ENCODE peak calls at places on chromosomes 11 and 22, in ten cellular contexts. C is sigmoid colon, Y is upper lobe of left lung, F is heart left ventricle, D is lower leg skin, I is endothelial cell of umbilical vein, K is H54, L is transverse colon, S is uterus, Z is erythroblast. A is an unnamed sample.

GRCh38 chr22:49910229-49911155 is 7.7 kb downstream of the ALG12 start:
- DNase-seq in C (peak; percentile 48), Y (no peak), F (no peak), D (no peak), I (no peak), K (no peak), L (no peak), S (no peak), Z (no peak), A (no peak)

GRCh38 chr11:97965849-97966646 is 1054.7 kb upstream of the CNTN5 start:
- DNase-seq in C (no peak), Y (no peak), F (no peak), D (no peak), I (peak; percentile 72), K (peak; percentile 6), L (no peak), S (no peak), Z (no peak), A (no peak)

GRCh38 chr11:12441081-12441801 is 63.9 kb downstream of the PARVA start:
- DNase-seq in C (no peak), Y (no peak), F (no peak), D (no peak), I (peak; percentile 17), K (no peak), L (no peak), S (no peak), Z (no peak), A (no peak)

GRCh38 chr22:38729946-38730345 is 24.2 kb downstream of the GTPBP1 start:
- DNase-seq in C (no peak), Y (no peak), F (no peak), D (no peak), I (no peak), K (no peak), L (no peak), S (no peak), Z (no peak), A (no peak)

GRCh38 chr11:11227686-11228085 is 125.4 kb downstream of the CSNK2A3 start:
- DNase-seq in C (no peak), Y (no peak), F (no peak), D (peak; percentile 17), I (no peak), K (no peak), L (no peak), S (no peak), Z (no peak), A (no peak)

GRCh38 chr11:132898676-132899075 is 633.6 kb downstream of the OPCML start:
- DNase-seq in C (no peak), Y (no peak), F (no peak), D (no peak), I (no peak), K (no peak), L (no peak), S (no peak), Z (no peak), A (no peak)

GRCh38 chr11:19393941-19394340 is 153.2 kb upstream of the E2F8 start:
- DNase-seq in C (no peak), Y (no peak), F (no peak), D (peak; percentile 3), I (no peak), K (no peak), L (no peak), S (no peak), Z (no peak), A (no peak)

GRCh38 chr11:17020831-17021230 is 6.6 kb upstream of the PLEKHA7 start:
- DNase-seq in C (no peak), Y (no peak), F (no peak), D (no peak), I (no peak), K (no peak), L (no peak), S (no peak), Z (no peak), A (no peak)

DNA sequence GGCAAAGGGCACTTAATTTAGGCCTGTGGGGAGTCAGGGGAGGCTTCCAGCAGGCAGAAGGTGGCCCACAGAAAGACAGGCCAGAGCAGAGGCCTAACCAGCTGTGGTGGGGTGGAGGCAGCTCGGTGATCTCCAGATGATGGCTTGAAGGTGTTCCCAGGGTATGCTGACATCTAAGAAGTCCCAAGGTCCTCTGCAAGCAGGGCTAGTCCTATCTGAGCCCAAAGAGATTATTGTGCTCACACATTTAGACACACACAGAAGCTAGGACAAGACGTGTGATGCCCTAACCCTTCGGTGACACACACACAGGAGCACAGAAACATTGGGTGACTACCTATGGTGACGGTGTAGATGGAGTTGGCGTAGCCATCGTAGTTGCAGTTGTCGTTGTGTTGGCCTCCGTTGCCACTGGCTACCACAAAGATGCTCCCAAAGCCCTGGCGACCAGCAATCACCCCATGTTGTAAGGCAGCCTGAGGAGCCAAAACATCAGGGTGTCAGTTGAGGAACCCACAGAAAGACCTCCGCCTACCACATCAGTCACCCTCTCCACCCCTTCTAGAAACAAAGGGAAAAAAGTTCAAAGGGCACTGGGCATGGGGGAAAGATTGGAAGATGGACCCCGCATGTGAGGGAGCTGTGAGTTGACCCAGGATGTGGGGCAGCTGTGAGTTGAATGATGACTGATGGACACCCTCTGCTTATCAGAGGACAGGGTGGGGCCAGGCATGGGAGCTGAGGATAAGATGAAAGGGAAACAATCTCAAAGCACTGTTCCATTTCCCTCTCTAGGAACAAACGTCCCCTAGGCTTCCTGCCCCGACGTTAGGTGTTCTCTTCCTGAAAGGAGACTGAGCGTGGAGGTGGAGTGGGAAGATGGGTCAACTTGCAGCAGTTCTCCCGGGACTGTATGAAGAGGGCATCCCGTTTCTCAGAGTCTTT is 7.9 kb downstream of the PCSK7 start:
- DNase-seq in C (peak; percentile 60), Y (no peak), F (no peak), D (peak; percentile 28), I (no peak), K (no peak), L (peak; percentile 28), S (no peak), Z (peak; percentile 91), A (no peak)
- TF ChIP-seq POLR2A in C (no peak), Y (no peak), F (no peak), D (no peak), I (no peak), K (no peak), L (no peak), S (no peak), Z (peak; percentile 49), A (no peak)

DNA sequence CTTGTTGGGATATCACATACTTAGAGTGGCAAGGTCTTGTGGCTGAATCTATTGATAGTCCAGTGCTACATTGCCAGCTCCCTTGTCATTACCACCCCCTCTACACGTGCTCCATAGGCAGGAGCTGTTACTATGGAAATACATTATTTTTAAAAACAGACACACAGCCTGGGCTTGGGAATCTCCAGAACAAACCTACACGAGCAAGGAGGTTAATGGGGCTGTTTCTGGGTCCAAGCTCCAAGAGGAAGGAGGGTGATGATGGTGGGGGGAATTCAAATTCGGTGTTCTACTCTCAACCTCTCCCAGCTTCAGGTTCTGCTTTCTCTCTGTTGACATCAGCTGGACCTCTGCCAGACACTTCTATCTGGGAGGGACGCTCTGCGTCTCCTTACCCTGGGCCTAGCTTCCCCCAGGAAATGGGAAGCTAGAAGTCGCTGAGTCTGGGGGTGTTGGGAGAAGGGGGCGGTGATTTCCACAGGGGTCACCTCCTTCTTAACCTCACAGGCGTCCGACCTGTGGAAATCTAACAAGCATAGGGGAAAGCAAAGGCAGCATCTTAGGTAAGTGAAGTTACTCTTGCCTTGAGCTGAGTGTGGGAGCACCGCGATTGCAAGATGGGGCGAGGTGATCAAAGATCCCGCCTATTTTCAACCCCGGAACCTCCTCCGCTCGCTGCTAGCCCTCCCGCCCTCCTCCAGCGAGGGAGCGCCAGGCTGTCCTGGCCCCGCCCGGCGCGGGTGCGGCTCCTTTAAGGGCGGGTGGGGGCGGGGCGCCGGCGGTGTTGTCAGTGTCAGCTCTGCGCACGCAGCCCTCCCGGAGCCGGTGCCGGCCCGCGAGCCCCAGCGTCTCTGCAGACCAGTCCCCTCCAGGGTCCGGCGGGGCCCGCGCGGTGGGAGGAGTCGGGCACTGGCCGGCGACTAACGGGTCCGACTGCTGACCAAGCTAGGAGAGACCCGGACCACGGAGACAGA is at the start of gene C2CD2L:
- DNase-seq in C (peak; percentile 96), Y (peak; percentile 96), F (peak; percentile 96), D (peak; percentile 98), I (peak; percentile 86), K (peak; percentile 72), L (peak; percentile 94), S (peak; percentile 92), Z (peak; percentile 97), A (peak; percentile 68)
- TF ChIP-seq POLR2A in C (peak; percentile 13), Y (no peak), F (no peak), D (no peak), I (peak; percentile 70), K (peak; percentile 51), L (peak; percentile 63), S (peak; percentile 10), Z (peak; percentile 76), A (peak; percentile 55)

GRCh38 chr22:27833803-27834202 is 32.2 kb upstream of the MN1 start:
- DNase-seq in C (peak; percentile 18), Y (no peak), F (no peak), D (no peak), I (no peak), K (no peak), L (no peak), S (no peak), Z (no peak), A (no peak)

GRCh38 chr22:27827586-27828213 is 26.1 kb upstream of the MN1 start:
- DNase-seq in C (peak; percentile 89), Y (no peak), F (no peak), D (no peak), I (no peak), K (no peak), L (no peak), S (peak; percentile 56), Z (no peak), A (no peak)

GRCh38 chr22:27828214-27828587 is 26.6 kb upstream of the MN1 start:
- DNase-seq in C (no peak), Y (no peak), F (no peak), D (no peak), I (no peak), K (no peak), L (no peak), S (no peak), Z (no peak), A (no peak)

GRCh38 chr22:27832606-27833005 is 31.1 kb upstream of the MN1 start:
- DNase-seq in C (no peak), Y (no peak), F (no peak), D (no peak), I (no peak), K (no peak), L (no peak), S (no peak), Z (no peak), A (no peak)

DNA sequence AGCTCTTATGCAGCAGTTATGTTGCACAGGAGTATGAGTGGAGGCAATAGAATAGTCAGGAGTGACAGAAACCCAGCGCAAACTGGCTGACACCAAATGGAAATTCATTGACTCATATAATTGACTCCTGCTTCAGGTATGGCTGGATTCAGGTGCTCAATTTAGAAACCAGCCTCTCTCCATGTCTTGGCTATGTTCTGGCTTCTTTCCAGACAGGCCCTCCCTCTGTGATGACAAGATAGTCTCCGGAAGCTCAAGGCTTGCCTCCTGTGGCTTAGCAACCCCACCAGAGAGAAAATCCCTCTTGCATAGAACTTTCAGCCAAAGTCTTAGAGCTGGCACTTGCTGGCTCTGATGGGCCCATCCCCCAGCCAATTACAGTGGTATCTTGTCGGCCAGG is 28.1 kb upstream of the MN1 start:
- DNase-seq in C (no peak), Y (no peak), F (no peak), D (no peak), I (no peak), K (no peak), L (no peak), S (no peak), Z (no peak), A (no peak)
- TF ChIP-seq POLR2A in C (no peak), Y (no peak), F (no peak), D (no peak), I (no peak), K (no peak), L (no peak), S (no peak), Z (no peak), A (no peak)

GRCh38 chr22:31970490-31971444 is 26.4 kb downstream of the YWHAH start:
- DNase-seq in C (peak; percentile 88), Y (peak; percentile 91), F (peak; percentile 78), D (peak; percentile 97), I (peak; percentile 80), K (peak; percentile 86), L (peak; percentile 91), S (peak; percentile 87), Z (peak; percentile 79), A (peak; percentile 31)
- TF ChIP-seq POLR2A in C (no peak), Y (no peak), F (no peak), D (no peak), I (no peak), K (no peak), L (peak; percentile 38), S (no peak), Z (no peak), A (no peak)